ENCODE peak calls at places on chromosome 17, in five cellular contexts. E is H9, R is H1, V is mesenchymal stem cell, O is neuronal stem cell. N is an unnamed sample.

GRCh38 chr17:13475574-13476223 is 126.0 kb downstream of the HS3ST3A1 start:
- DNase-seq in R (no peak), E (no peak), O (no peak), V (no peak), N (no peak)

GRCh38 chr17:56929362-56929969 is 15.6 kb upstream of the TRIM25 start:
- DNase-seq in V (no peak), R (no peak), O (no peak), E (no peak), N (no peak)

GRCh38 chr17:4717791-4718190 is 7.4 kb downstream of the ARRB2 start:
- DNase-seq in R (no peak), O (no peak), E (no peak), V (no peak), N (no peak)

GRCh38 chr17:55768946-55769624 is 18.2 kb downstream of the PCTP start:
- DNase-seq in R (no peak), V (no peak), O (no peak), E (no peak), N (no peak)

GRCh38 chr17:53061446-53061845 is 761.3 kb upstream of the KIF2B start:
- DNase-seq in O (no peak), V (no peak), R (peak; percentile 58), E (peak; percentile 92), N (no peak)

GRCh38 chr17:4518901-4519300 is 20.2 kb downstream of the SPNS2 start:
- DNase-seq in V (no peak), E (no peak), R (no peak), O (no peak), N (no peak)

GRCh38 chr17:39916918-39917317 is 1.5 kb downstream of the GSDMB start:
- DNase-seq in O (no peak), V (peak; percentile 8), E (no peak), R (no peak), N (no peak)

GRCh38 chr17:62724398-62725146 is 83.5 kb downstream of the MARCHF10 start:
- DNase-seq in V (no peak), E (peak; percentile 31), O (no peak), R (no peak), N (peak; percentile 46)

GRCh38 chr17:16425698-16426659 is 10.6 kb downstream of the TRPV2 start:
- DNase-seq in O (no peak), E (peak; percentile 32), R (no peak), V (no peak), N (no peak)

GRCh38 chr17:67215991-67216421 is 29.0 kb downstream of the HELZ start:
- DNase-seq in R (no peak), E (no peak), O (no peak), V (no peak), N (no peak)

GRCh38 chr17:29827179-29827578 is 102.8 kb downstream of the SSH2 start:
- DNase-seq in E (no peak), O (no peak), R (no peak), V (no peak), N (no peak)

GRCh38 chr17:67488161-67488560 is 111.1 kb downstream of the PITPNC1 start:
- DNase-seq in O (no peak), V (no peak), R (no peak), E (peak; percentile 35), N (peak; percentile 30)

GRCh38 chr17:32870027-32870670 is 6.8 kb downstream of the MYO1D start:
- DNase-seq in O (no peak), V (peak; percentile 36), E (no peak), R (no peak), N (no peak)

GRCh38 chr17:61738249-61738648 is 125.1 kb downstream of the BRIP1 start:
- DNase-seq in R (no peak), V (no peak), E (no peak), O (no peak), N (no peak)

GRCh38 chr17:64580384-64581307 is 73.9 kb downstream of the CEP95 start:
- DNase-seq in O (no peak), R (no peak), E (no peak), V (no peak), N (no peak)

GRCh38 chr17:78677303-78678219 is 100.4 kb upstream of the DNAH17 start:
- DNase-seq in O (no peak), V (peak; percentile 48), R (no peak), E (no peak), N (no peak)

GRCh38 chr17:40411821-40412220 is 5.9 kb downstream of the TOP2A start:
- DNase-seq in O (no peak), V (no peak), R (no peak), E (no peak), N (no peak)

GRCh38 chr17:17181666-17182600 is 24.2 kb downstream of the PLD6 start:
- DNase-seq in E (no peak), O (no peak), R (no peak), V (no peak), N (no peak)

GRCh38 chr17:4440690-4441686 is 7.2 kb downstream of the SPNS3 start:
- DNase-seq in E (no peak), O (no peak), R (no peak), V (no peak), N (no peak)

GRCh38 chr17:4045477-4045876 is 81.2 kb upstream of the ATP2A3 start:
- DNase-seq in V (no peak), R (no peak), E (no peak), O (no peak), N (no peak)

GRCh38 chr17:46013502-46014165 is 14.6 kb downstream of the STH start:
- DNase-seq in E (no peak), R (no peak), O (no peak), V (no peak), N (peak; percentile 99)

GRCh38 chr17:79049821-79050220 is 24.8 kb upstream of the ENGASE start:
- DNase-seq in E (no peak), V (no peak), O (no peak), R (no peak), N (no peak)

GRCh38 chr17:55161935-55162555 is 102.7 kb upstream of the HLF start:
- DNase-seq in E (no peak), O (no peak), R (no peak), V (peak; percentile 81), N (peak; percentile 78)

GRCh38 chr17:64171041-64171440 is 41.1 kb upstream of the ERN1 start:
- DNase-seq in V (no peak), R (no peak), O (no peak), E (no peak), N (no peak)

GRCh38 chr17:1150863-1151685 is 28.7 kb downstream of the ABR start:
- DNase-seq in O (no peak), V (no peak), R (no peak), E (no peak), N (no peak)

GRCh38 chr17:6534846-6535514 is 21.4 kb downstream of the PITPNM3 start:
- DNase-seq in E (peak; percentile 25), V (no peak), R (no peak), O (no peak), N (no peak)

GRCh38 chr17:63626551-63627228 is 4.5 kb downstream of the MAP3K3 start:
- DNase-seq in E (no peak), R (no peak), O (no peak), V (peak; percentile 39), N (no peak)

GRCh38 chr17:5237541-5238016 is 2.9 kb upstream of the SCIMP start:
- DNase-seq in V (peak; percentile 46), O (peak; percentile 37), E (peak; percentile 90), R (peak; percentile 86), N (peak; percentile 95)

GRCh38 chr17:67746704-67747571 is 29.2 kb downstream of the NOL11 start:
- DNase-seq in R (no peak), E (no peak), O (no peak), V (no peak), N (no peak)

GRCh38 chr17:3979276-3979583 is 15.0 kb upstream of the ATP2A3 start:
- DNase-seq in O (no peak), R (no peak), E (no peak), V (no peak), N (no peak)

GRCh38 chr17:59666235-59666634 is 41.0 kb downstream of the PTRH2 start:
- DNase-seq in V (no peak), E (no peak), O (no peak), R (no peak), N (no peak)

DNA sequence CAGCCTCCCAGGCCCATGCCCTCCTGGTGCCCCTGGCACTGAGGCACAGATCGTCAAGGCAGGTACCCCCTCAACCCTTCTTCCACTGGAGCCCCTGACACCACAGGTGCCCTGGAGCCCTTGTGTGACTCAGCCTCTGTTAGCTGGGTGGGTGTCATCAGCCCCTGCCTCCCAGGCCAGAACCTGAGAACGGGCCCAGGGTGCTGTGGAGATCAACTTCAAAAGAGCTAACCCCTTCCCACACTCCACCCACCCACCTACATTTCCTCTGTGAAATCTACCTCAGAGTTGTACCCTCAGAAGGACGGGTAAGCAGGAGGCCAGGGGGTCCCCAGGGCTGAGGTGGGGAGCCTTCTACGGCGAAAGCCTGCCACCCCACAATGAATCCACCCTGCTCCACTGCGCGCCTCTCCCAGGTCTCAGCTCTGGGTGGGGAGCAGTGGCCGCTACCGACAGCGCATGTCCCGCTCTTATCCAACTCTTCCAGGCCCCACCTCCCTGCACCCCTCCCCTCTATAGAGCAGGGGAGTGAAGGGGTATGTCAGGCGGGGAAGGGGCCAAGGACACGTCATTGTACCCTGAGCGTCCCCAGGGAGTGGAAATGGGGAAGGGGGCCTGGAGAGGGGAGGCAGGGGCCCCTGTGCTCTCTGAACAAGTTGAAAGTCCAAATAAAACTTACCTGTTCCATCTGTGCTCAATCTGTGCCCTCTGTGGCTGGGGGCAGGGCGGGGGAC is 17.6 kb downstream of the TBKBP1 start:
- DNase-seq in V (no peak), E (no peak), R (no peak), O (no peak), N (no peak)
- H2BK12ac ChIP-seq in V (no peak overlapping the region), E (no peak overlapping the region), R (no peak overlapping the region), O (no peak overlapping the region), N (no peak overlapping the region)

DNA sequence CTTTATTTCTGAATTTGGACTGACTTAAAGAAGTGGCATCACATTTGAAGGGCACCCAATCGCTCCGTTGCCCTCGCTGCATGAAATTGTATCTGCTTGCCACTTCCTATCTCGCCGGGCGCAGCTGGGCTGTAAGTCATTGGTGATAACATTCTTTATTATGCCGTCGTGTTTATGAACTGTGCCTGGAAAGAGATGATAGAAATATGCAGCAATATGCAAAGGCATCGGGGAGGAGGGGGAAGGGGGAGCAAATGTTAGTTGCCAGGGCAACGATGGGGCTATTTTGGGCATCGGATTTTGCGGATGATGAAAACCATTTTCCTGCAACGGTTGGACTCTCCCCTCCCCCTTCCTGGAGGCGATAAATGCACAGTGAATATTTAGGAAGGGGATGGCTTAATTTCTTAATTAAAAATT is 386.9 kb upstream of the TNRC6C start:
- DNase-seq in R (no peak), O (no peak), V (no peak), E (no peak), N (no peak)
- H2AFZ ChIP-seq in R (no peak overlapping the region), O (peak overlapping the region; percentile 89), V (no peak overlapping the region), E (no peak overlapping the region), N (no peak overlapping the region)

GRCh38 chr17:50836826-50837225 is 1.4 kb downstream of the WFIKKN2 start:
- DNase-seq in V (no peak), E (peak; percentile 23), O (no peak), R (no peak), N (no peak)

GRCh38 chr17:50833396-50834125 is 1.8 kb upstream of the WFIKKN2 start:
- DNase-seq in O (no peak), E (peak; percentile 26), V (no peak), R (no peak), N (no peak)

GRCh38 chr17:50834126-50834785 is 1.1 kb upstream of the WFIKKN2 start:
- DNase-seq in R (no peak), O (no peak), E (peak; percentile 31), V (no peak), N (no peak)

GRCh38 chr17:50835563-50836231 is at the start of gene WFIKKN2:
- DNase-seq in V (no peak), O (no peak), E (peak; percentile 33), R (no peak), N (no peak)

GRCh38 chr17:50834786-50835562 is 412 bp upstream of the WFIKKN2 start:
- DNase-seq in V (peak; percentile 9), R (no peak), O (no peak), E (peak; percentile 34), N (no peak)
- H3K27ac ChIP-seq in V (no peak overlapping the region), R (no peak overlapping the region), O (no peak overlapping the region), E (no peak overlapping the region), N (no peak overlapping the region)

GRCh38 chr17:41466988-41467387 is at the start of gene KRT32:
- DNase-seq in O (no peak), E (no peak), R (no peak), V (no peak), N (no peak)
- H2BK12ac ChIP-seq in O (no peak within 1 kb of the TSS), E (no peak within 1 kb of the TSS), R (no peak within 1 kb of the TSS), V (no peak within 1 kb of the TSS), N (no peak within 1 kb of the TSS)